ENCODE peak calls at places on chromosomes 2 and 18, in seven cellular contexts. K is GM04504, L is WTC11, O is Daoy, I is T-helper 2 cell, M is dorsolateral prefrontal cortex, F is ovary. C is an unnamed sample.

GRCh38 chr2:134988994-134989605 is 58.1 kb downstream of the MAP3K19 start:
- DNase-seq in K (no peak), F (no peak), M (no peak), L (no peak), O (no peak), I (no peak), C (no peak)

GRCh38 chr2:233264667-233265066 is 13.2 kb downstream of the ATG16L1 start:
- DNase-seq in L (no peak), O (no peak), K (no peak), M (no peak), F (no peak), I (no peak), C (no peak)

GRCh38 chr2:127564429-127565260 is 29.2 kb downstream of the MYO7B start:
- DNase-seq in L (no peak), M (no peak), O (no peak), K (no peak), F (no peak), I (no peak), C (no peak)

GRCh38 chr18:79765491-79766245 is 32.1 kb upstream of the KCNG2 start:
- DNase-seq in F (no peak), O (no peak), M (no peak), K (peak; percentile 54), I (no peak), L (no peak), C (no peak)

GRCh38 chr2:46857871-46858696 is 57.5 kb downstream of the MCFD2 start:
- DNase-seq in O (peak; percentile 66), K (peak; percentile 85), I (no peak), F (no peak), L (no peak), M (peak; percentile 13), C (no peak)

GRCh38 chr2:11416191-11416590 is 49.8 kb downstream of the E2F6 start:
- DNase-seq in L (no peak), F (no peak), I (no peak), O (no peak), K (no peak), M (no peak), C (no peak)

GRCh38 chr2:201116115-201116958 is at the start of gene CFLAR:
- DNase-seq in M (peak; percentile 53), K (peak; percentile 62), F (peak; percentile 75), O (peak; percentile 82), L (peak; percentile 63), I (peak; percentile 71), C (peak; percentile 71)

GRCh38 chr2:177355874-177356273 is 36.7 kb upstream of the AGPS start:
- DNase-seq in I (no peak), L (no peak), K (no peak), O (no peak), F (no peak), M (no peak), C (no peak)

GRCh38 chr2:83531211-83531610 is 927.9 kb downstream of the SUCLG1 start:
- DNase-seq in I (no peak), O (no peak), L (no peak), K (no peak), F (no peak), M (no peak), C (no peak)

GRCh38 chr2:6845312-6845711 is 20.4 kb downstream of the CMPK2 start:
- DNase-seq in M (no peak), F (no peak), O (no peak), L (no peak), K (no peak), I (no peak), C (no peak)

GRCh38 chr2:62362561-62362960 is 143.4 kb downstream of the TMEM17 start:
- DNase-seq in K (no peak), I (no peak), O (no peak), L (peak; percentile 47), M (no peak), F (no peak), C (no peak)

GRCh38 chr2:31986906-31987305 is 23.9 kb downstream of the MEMO1 start:
- DNase-seq in F (no peak), K (no peak), L (no peak), M (no peak), O (no peak), I (no peak), C (no peak)

GRCh38 chr2:10579441-10580169 is 110.2 kb downstream of the NOL10 start:
- DNase-seq in F (no peak), M (no peak), I (no peak), K (no peak), O (no peak), L (no peak), C (no peak)

GRCh38 chr2:46951290-46952064 is 35.9 kb upstream of the MCFD2 start:
- DNase-seq in F (no peak), O (no peak), K (no peak), I (no peak), M (no peak), L (no peak), C (no peak)

GRCh38 chr18:27378396-27379094 is 193.4 kb upstream of the CHST9 start:
- DNase-seq in I (no peak), O (peak; percentile 83), M (no peak), L (no peak), F (no peak), K (peak; percentile 3), C (peak; percentile 43)

GRCh38 chr18:63787673-63788072 is 12.5 kb downstream of the SERPINB7 start:
- DNase-seq in F (no peak), M (no peak), O (no peak), I (no peak), K (peak; percentile 41), L (no peak), C (no peak)

GRCh38 chr18:6595666-6596065 is 133.8 kb upstream of the ARHGAP28 start:
- DNase-seq in O (no peak), L (no peak), I (no peak), K (no peak), F (no peak), M (peak; percentile 50), C (no peak)

GRCh38 chr2:9488583-9489547 is 14.5 kb downstream of the IAH1 start:
- DNase-seq in L (no peak), K (no peak), O (no peak), M (no peak), I (no peak), F (no peak), C (no peak)

GRCh38 chr2:106076941-106077340 is 117.2 kb downstream of the UXS1 start:
- DNase-seq in L (no peak), K (no peak), I (no peak), O (no peak), M (no peak), F (no peak), C (no peak)

GRCh38 chr2:23502096-23502495 is 117.1 kb downstream of the KLHL29 start:
- DNase-seq in L (no peak), I (no peak), F (no peak), M (peak; percentile 65), K (no peak), O (no peak), C (peak; percentile 27)

GRCh38 chr2:95346236-95346737 is 49.1 kb downstream of the KCNIP3 start:
- DNase-seq in F (peak; percentile 77), I (no peak), L (no peak), O (peak; percentile 80), M (peak; percentile 28), K (peak; percentile 53), C (peak; percentile 49)

GRCh38 chr2:224884188-224884587 is 158.1 kb downstream of the DOCK10 start:
- DNase-seq in O (no peak), F (no peak), M (no peak), L (no peak), I (no peak), K (peak; percentile 55), C (no peak)